ENCODE peak calls at places on chromosome 18, in four cellular contexts. S, W, N and X are unnamed samples.

GRCh38 chr18:76983613-76984051 is 149.0 kb downstream of the MBP start:
- DNase-seq in S (no peak), W (no peak), N (no peak), X (no peak)

GRCh38 chr18:73270919-73271318 is 403.1 kb upstream of the NETO1 start:
- DNase-seq in S (no peak), N (no peak), W (no peak), X (no peak)

GRCh38 chr18:13276530-13277520 is 58.3 kb downstream of the LDLRAD4 start:
- DNase-seq in W (peak; percentile 28), N (no peak), S (peak; percentile 84), X (no peak)

GRCh38 chr18:25453556-25454269 is 101.7 kb upstream of the ZNF521 start:
- DNase-seq in N (no peak), S (no peak), W (no peak), X (no peak)

GRCh38 chr18:3054785-3055184 is 41.8 kb upstream of the LPIN2 start:
- DNase-seq in W (no peak), S (no peak), N (no peak), X (no peak)

GRCh38 chr18:78721986-78722385 is 257.6 kb upstream of the SALL3 start:
- DNase-seq in S (no peak), N (no peak), W (no peak), X (no peak)

GRCh38 chr18:23194150-23194968 is 59.1 kb downstream of the CABLES1 start:
- DNase-seq in S (no peak), W (no peak), N (no peak), X (no peak)

GRCh38 chr18:63016270-63016669 is 300.9 kb downstream of the PHLPP1 start:
- DNase-seq in N (no peak), S (peak; percentile 70), W (peak; percentile 27), X (no peak)

GRCh38 chr18:59196161-59196560 is 23.8 kb upstream of the GRP start:
- DNase-seq in S (no peak), N (no peak), W (no peak), X (no peak)

GRCh38 chr18:12460874-12461273 is 53.1 kb downstream of the PRELID3A start:
- DNase-seq in S (no peak), W (no peak), N (no peak), X (no peak)

GRCh38 chr18:22378672-22379282 is 38.9 kb downstream of the CTAGE1 start:
- DNase-seq in N (no peak), S (no peak), W (no peak), X (no peak)

GRCh38 chr18:25283769-25284168 is 68.2 kb downstream of the ZNF521 start:
- DNase-seq in N (no peak), W (no peak), S (no peak), X (no peak)

GRCh38 chr18:67194886-67195285 is 321.6 kb downstream of the DSEL start:
- DNase-seq in S (no peak), W (no peak), N (no peak), X (no peak)